ENCODE peak calls at places on chromosomes 6 and 20, in seven cellular contexts. T, B, Y, M, P, V and E are unnamed samples.

GRCh38 chr6:169824021-169824420 is 72.6 kb downstream of the ERMARD start:
- DNase-seq in P (no peak), B (no peak), M (no peak), T (no peak), V (no peak), Y (no peak), E (no peak)

GRCh38 chr6:35084511-35085203 is 56.5 kb downstream of the TCP11 start:
- DNase-seq in B (no peak), V (no peak), P (no peak), M (no peak), Y (no peak), T (no peak), E (no peak)

GRCh38 chr20:34331838-34332237 is 28.7 kb upstream of the AHCY start:
- DNase-seq in B (no peak), Y (no peak), M (no peak), T (no peak), P (no peak), V (no peak), E (no peak)

GRCh38 chr20:35773154-35773751 is 1.4 kb downstream of the PHF20 start:
- DNase-seq in M (peak), V (no peak), T (no peak), P (no peak), B (no peak), Y (no peak), E (peak)

GRCh38 chr6:19024737-19025136 is 637.6 kb downstream of the RNF144B start:
- DNase-seq in M (no peak), P (peak), Y (peak), B (peak), V (no peak), T (peak), E (no peak)

GRCh38 chr6:89287351-89288028 is 27.6 kb downstream of the GABRR2 start:
- DNase-seq in B (no peak), Y (no peak), T (no peak), V (no peak), P (no peak), M (no peak), E (no peak)

GRCh38 chr20:49937023-49937929 is 1.1 kb downstream of the RNF114 start:
- DNase-seq in T (peak), Y (no peak), V (no peak), M (no peak), B (no peak), P (no peak), E (peak)

GRCh38 chr6:157763129-157763893 is 59.7 kb upstream of the SNX9 start:
- DNase-seq in Y (peak), T (no peak), B (peak), M (no peak), P (peak), V (no peak), E (peak)

GRCh38 chr6:160133441-160134336 is 12.1 kb downstream of the SLC22A1 start:
- DNase-seq in T (no peak), Y (no peak), P (no peak), B (no peak), V (no peak), M (no peak), E (no peak)

GRCh38 chr6:151702851-151703629 is 104.4 kb upstream of the ESR1 start:
- DNase-seq in B (no peak), Y (no peak), M (no peak), P (no peak), T (no peak), V (no peak), E (no peak)

GRCh38 chr20:36861875-36862801 is 13.8 kb upstream of the TLDC2 start:
- DNase-seq in Y (peak), P (no peak), T (no peak), V (peak), B (peak), M (no peak), E (peak)

GRCh38 chr6:36627141-36627540 is 33.0 kb downstream of the SRSF3 start:
- DNase-seq in V (no peak), P (no peak), T (no peak), B (no peak), Y (no peak), M (no peak), E (no peak)

GRCh38 chr6:25329982-25330381 is 50.8 kb downstream of the CARMIL1 start:
- DNase-seq in B (no peak), Y (no peak), V (no peak), P (no peak), M (no peak), T (no peak), E (no peak)

GRCh38 chr6:121932071-121933009 is 467.1 kb upstream of the HSF2 start:
- DNase-seq in Y (peak), M (no peak), B (no peak), P (no peak), T (peak), V (peak), E (peak)

GRCh38 chr20:6920991-6921613 is 153.6 kb downstream of the BMP2 start:
- DNase-seq in M (no peak), Y (no peak), T (no peak), B (no peak), P (no peak), V (no peak), E (no peak)

GRCh38 chr20:19691125-19691524 is 66.9 kb upstream of the RIN2 start:
- DNase-seq in B (no peak), Y (no peak), V (no peak), M (no peak), T (no peak), P (no peak), E (no peak)

GRCh38 chr20:16571333-16571732 is 1.9 kb downstream of the KIF16B start:
- DNase-seq in B (no peak), P (no peak), V (no peak), M (no peak), T (no peak), Y (no peak), E (no peak)

GRCh38 chr6:24933868-24934401 is 1.8 kb downstream of the RIPOR2 start:
- DNase-seq in Y (peak), T (peak), M (no peak), P (no peak), V (no peak), B (peak), E (no peak)

GRCh38 chr20:1800777-1801176 is 94.4 kb upstream of the SIRPA start:
- DNase-seq in T (no peak), Y (no peak), P (no peak), V (no peak), M (no peak), B (peak), E (no peak)

GRCh38 chr6:80566361-80566760 is 459.9 kb downstream of the BCKDHB start:
- DNase-seq in M (no peak), B (no peak), Y (no peak), P (no peak), V (no peak), T (no peak), E (no peak)

GRCh38 chr6:170462366-170463020 is 90.6 kb downstream of the PSMB1 start:
- DNase-seq in P (peak), B (no peak), V (no peak), T (no peak), M (no peak), Y (no peak), E (no peak)

GRCh38 chr6:161223646-161224045 is 50.2 kb downstream of the AGPAT4 start:
- DNase-seq in P (no peak), Y (no peak), M (no peak), T (no peak), V (no peak), B (no peak), E (no peak)

GRCh38 chr20:60050193-60050960 is 92.2 kb downstream of the CDH26 start:
- DNase-seq in P (no peak), Y (no peak), V (no peak), B (no peak), M (no peak), T (no peak), E (peak)

GRCh38 chr6:16320533-16321340 is 82.3 kb downstream of the GMPR start:
- DNase-seq in T (no peak), P (no peak), V (peak), B (no peak), Y (no peak), M (no peak), E (no peak)

GRCh38 chr6:9405369-9405768 is 970.0 kb upstream of the SLC35B3 start:
- DNase-seq in Y (peak), B (no peak), T (no peak), M (no peak), P (no peak), V (no peak), E (no peak)

GRCh38 chr6:139242457-139243240 is 49.1 kb downstream of the TXLNB start:
- DNase-seq in Y (no peak), B (no peak), M (no peak), T (no peak), P (no peak), V (no peak), E (no peak)

GRCh38 chr20:11047559-11047958 is 373.8 kb upstream of the JAG1 start:
- DNase-seq in Y (peak), T (no peak), V (no peak), B (no peak), P (no peak), M (no peak), E (no peak)

GRCh38 chr6:118606268-118606667 is 45.1 kb downstream of the CEP85L start:
- DNase-seq in B (no peak), P (no peak), Y (no peak), T (no peak), M (no peak), V (no peak), E (no peak)

GRCh38 chr20:64133951-64134407 is 26.6 kb upstream of the NPBWR2 start:
- DNase-seq in V (no peak), M (no peak), P (no peak), T (no peak), Y (no peak), B (no peak), E (no peak)

GRCh38 chr6:146997062-146997461 is 207.2 kb upstream of the STXBP5 start:
- DNase-seq in M (no peak), V (no peak), B (no peak), Y (peak), P (no peak), T (no peak), E (no peak)

GRCh38 chr6:53240763-53241162 is 92.1 kb upstream of the GCM1 start:
- DNase-seq in Y (no peak), V (no peak), P (no peak), T (no peak), M (no peak), B (no peak), E (no peak)

GRCh38 chr6:35495258-35496035 is 1.4 kb downstream of the TEAD3 start:
- DNase-seq in P (no peak), B (no peak), Y (no peak), M (no peak), T (no peak), V (no peak), E (no peak)

GRCh38 chr6:37260063-37260843 is 2.3 kb upstream of the TMEM217 start:
- DNase-seq in Y (no peak), P (no peak), M (no peak), T (no peak), B (no peak), V (no peak), E (no peak)

GRCh38 chr20:62064788-62065668 is 653 bp downstream of the TAF4 start:
- DNase-seq in P (no peak), Y (no peak), B (no peak), V (no peak), T (no peak), M (no peak), E (no peak)

GRCh38 chr20:35007413-35007812 is 51.7 kb downstream of the MYH7B start:
- DNase-seq in V (no peak), M (no peak), B (no peak), P (no peak), Y (no peak), T (no peak), E (no peak)

GRCh38 chr6:1080453-1081328 is 231.2 kb upstream of the FOXQ1 start:
- DNase-seq in B (no peak), T (no peak), M (no peak), P (no peak), V (no peak), Y (no peak), E (no peak)